ENCODE peak calls at places on chromosome 19, in nine cellular contexts. D is kidney; O is GM23338; R is adrenal gland; Y is ascending aorta; T is tibial artery; Q is Peyer's patch; B is CD4-positive, alpha-beta memory T cell; E is stomach. L is an unnamed sample.

GRCh38 chr19:6276447-6276846 is 3.3 kb downstream of the MLLT1 start:
- DNase-seq in O (no peak), R (peak; percentile 73), B (no peak), E (no peak), T (peak; percentile 88), Q (peak; percentile 72), Y (no peak), D (peak; percentile 93), L (no peak)

GRCh38 chr19:3532154-3533019 is 6.6 kb upstream of the TEKTIP1 start:
- DNase-seq in T (no peak), Q (no peak), B (no peak), E (no peak), Y (no peak), R (no peak), O (no peak), D (no peak), L (no peak)

GRCh38 chr19:6995054-6995453 is 26.2 kb downstream of the MBD3L2B start:
- DNase-seq in D (no peak), O (no peak), T (no peak), Y (no peak), B (no peak), R (no peak), E (no peak), Q (no peak), L (no peak)

GRCh38 chr19:38970664-38971532 is 4.6 kb downstream of the FBXO17 start:
- DNase-seq in Y (no peak), O (no peak), T (no peak), E (no peak), R (no peak), B (no peak), D (no peak), Q (no peak), L (no peak)

GRCh38 chr19:13164370-13165090 is 14.3 kb downstream of the IER2 start:
- DNase-seq in Y (no peak), Q (peak; percentile 70), D (peak; percentile 91), R (peak; percentile 75), B (peak; percentile 28), T (peak; percentile 72), O (peak; percentile 99), E (peak; percentile 47), L (no peak)

GRCh38 chr19:52789440-52789839 is 2.8 kb upstream of the ZNF600 start:
- DNase-seq in Q (no peak), Y (no peak), O (no peak), T (no peak), E (no peak), D (no peak), B (no peak), R (no peak), L (no peak)

GRCh38 chr19:49342291-49342721 is 7.1 kb downstream of the CD37 start:
- DNase-seq in Q (peak; percentile 45), Y (no peak), T (peak; percentile 61), D (no peak), B (no peak), R (no peak), E (no peak), O (no peak), L (no peak)

GRCh38 chr19:49997709-49998108 is 27.5 kb downstream of the VRK3 start:
- DNase-seq in T (no peak), R (no peak), E (no peak), Y (no peak), Q (no peak), B (peak; percentile 6), D (no peak), O (peak; percentile 85), L (no peak)

GRCh38 chr19:48799358-48800300 is 11.2 kb downstream of the BCAT2 start:
- DNase-seq in E (no peak), B (no peak), R (no peak), T (no peak), D (no peak), O (no peak), Y (no peak), Q (no peak), L (no peak)

GRCh38 chr19:6963937-6964336 is 57.3 kb downstream of the MBD3L2B start:
- DNase-seq in O (peak; percentile 4), D (no peak), Y (no peak), R (no peak), Q (peak; percentile 56), E (no peak), T (no peak), B (peak; percentile 15), L (peak; percentile 31)

GRCh38 chr19:21101511-21102242 is 19.7 kb downstream of the ZNF714 start:
- DNase-seq in Y (no peak), T (no peak), B (no peak), E (no peak), Q (no peak), O (no peak), R (no peak), D (no peak), L (no peak)

GRCh38 chr19:58581227-58582141 is 8.3 kb upstream of the MZF1 start:
- DNase-seq in Y (peak; percentile 49), B (peak; percentile 88), T (peak; percentile 92), Q (peak; percentile 92), O (peak; percentile 96), D (peak; percentile 92), R (peak; percentile 95), E (peak; percentile 89), L (peak; percentile 81)

GRCh38 chr19:51124729-51125128 is at the start of gene SIGLEC9:
- DNase-seq in Q (peak; percentile 54), D (no peak), R (peak; percentile 85), Y (no peak), B (no peak), T (peak; percentile 75), O (no peak), E (no peak), L (no peak)

GRCh38 chr19:35348909-35349611 is 1.4 kb downstream of the FFAR1 start:
- DNase-seq in B (no peak), D (peak; percentile 59), Q (peak; percentile 50), R (peak; percentile 52), T (peak; percentile 40), E (no peak), O (peak; percentile 34), Y (no peak), L (no peak)
- H3K27ac ChIP-seq in B (no peak overlapping the region), D (no peak overlapping the region), Q (no peak overlapping the region), R (no peak overlapping the region), T (no peak overlapping the region), E (no peak overlapping the region), O (no peak overlapping the region), Y (no peak overlapping the region), L (no peak overlapping the region)

DNA sequence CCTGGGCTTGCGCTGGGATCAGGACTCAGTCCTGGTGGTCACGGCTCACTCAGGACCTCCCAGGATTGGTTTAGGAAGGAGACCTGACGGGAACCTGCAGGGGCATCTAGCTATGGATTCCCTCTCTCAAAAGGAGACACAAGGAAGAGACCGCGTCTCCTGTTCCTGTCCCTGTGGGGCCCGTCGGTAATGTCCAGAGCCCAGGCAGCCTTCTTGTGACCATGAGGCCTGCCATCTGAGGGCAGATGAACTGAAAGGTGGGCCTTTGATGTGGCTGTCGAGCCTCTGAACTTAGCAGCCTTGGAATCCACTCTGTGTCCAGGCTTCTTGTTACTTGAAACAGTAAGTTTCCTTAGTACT is 31.5 kb upstream of the MIER2 start:
- DNase-seq in Y (no peak), O (no peak), T (no peak), E (no peak), B (no peak), R (no peak), D (no peak), Q (no peak), L (no peak)
- H3K4me3 ChIP-seq in Y (no peak overlapping the region), O (no peak overlapping the region), T (no peak overlapping the region), E (no peak overlapping the region), B (no peak overlapping the region), R (no peak overlapping the region), D (no peak overlapping the region), Q (no peak overlapping the region), L (no peak overlapping the region)

DNA sequence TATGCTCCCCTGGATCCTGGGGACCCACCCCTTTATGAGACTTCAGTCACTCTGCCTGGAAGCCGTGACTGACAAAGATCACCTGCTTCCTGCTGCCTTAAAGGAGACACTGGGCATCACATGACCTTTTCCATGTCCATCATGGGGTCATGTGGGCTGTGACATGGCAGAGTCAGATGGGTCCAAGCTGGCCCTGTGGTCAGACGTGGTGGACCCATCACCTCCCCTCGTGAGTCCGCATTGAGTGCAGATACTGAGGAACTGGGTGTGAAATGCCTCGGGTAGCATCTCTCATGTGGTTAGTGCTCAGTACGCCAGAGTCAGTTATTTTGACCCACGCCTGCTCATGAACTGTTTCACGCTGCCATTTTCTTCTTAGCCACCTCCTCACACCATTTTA is 27.1 kb downstream of the NKPD1 start:
- DNase-seq in B (no peak), Y (no peak), D (no peak), R (no peak), E (no peak), O (no peak), T (no peak), Q (no peak), L (no peak)
- H3K27ac ChIP-seq in B (no peak overlapping the region), Y (no peak overlapping the region), D (no peak overlapping the region), R (no peak overlapping the region), E (no peak overlapping the region), O (no peak overlapping the region), T (no peak overlapping the region), Q (no peak overlapping the region), L (no peak overlapping the region)

GRCh38 chr19:15108845-15109767 is 1.9 kb downstream of the SYDE1 start:
- DNase-seq in E (no peak), R (no peak), Y (no peak), O (no peak), T (no peak), B (no peak), D (no peak), Q (no peak), L (no peak)

GRCh38 chr19:15105044-15105443 is 2.2 kb upstream of the SYDE1 start:
- DNase-seq in B (no peak), Q (no peak), R (no peak), E (no peak), T (no peak), Y (no peak), O (no peak), D (no peak), L (no peak)

GRCh38 chr19:15108145-15108844 is 1.1 kb downstream of the SYDE1 start:
- DNase-seq in Y (no peak), T (no peak), R (no peak), D (no peak), O (peak; percentile 55), E (no peak), B (no peak), Q (no peak), L (no peak)

GRCh38 chr19:15109768-15110417 is 2.7 kb downstream of the SYDE1 start:
- DNase-seq in O (no peak), Q (no peak), T (no peak), Y (no peak), D (no peak), E (no peak), B (no peak), R (no peak), L (no peak)

GRCh38 chr19:15107056-15108010 is at the start of gene SYDE1:
- DNase-seq in O (peak; percentile 92), Y (no peak), D (peak; percentile 89), R (no peak), Q (no peak), E (no peak), T (peak; percentile 80), B (no peak), L (no peak)
- H3K4me3 ChIP-seq in O (peak within 1 kb of the TSS; percentile 91), Y (peak within 1 kb of the TSS; percentile 95), D (peak within 1 kb of the TSS; percentile 84), R (no peak within 1 kb of the TSS), Q (peak within 1 kb of the TSS; percentile 78), E (peak within 1 kb of the TSS; percentile 75), T (peak within 1 kb of the TSS; percentile 99), B (no peak within 1 kb of the TSS), L (peak within 1 kb of the TSS; percentile 27)

DNA sequence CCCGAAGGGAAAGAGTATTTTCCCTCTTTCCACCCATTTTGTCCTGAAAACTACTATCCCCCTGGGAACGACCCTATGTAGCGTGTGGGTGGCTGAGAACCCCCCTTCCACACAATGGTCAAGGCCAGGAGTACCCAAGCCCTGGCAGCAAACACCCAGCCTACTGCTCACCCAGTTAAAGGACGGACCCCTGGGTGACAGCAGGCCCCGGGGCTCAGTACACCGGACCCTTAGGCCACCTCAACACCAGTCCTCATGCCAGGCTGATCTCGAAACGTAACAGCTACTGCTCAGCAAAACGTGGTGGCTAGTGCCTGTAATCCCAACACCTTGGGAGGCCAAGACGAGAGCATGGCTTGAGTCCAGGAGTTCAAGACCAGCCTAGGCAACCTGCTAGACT is 1.4 kb downstream of the ANKRD27 start:
- DNase-seq in Q (no peak), T (no peak), D (peak; percentile 57), B (no peak), Y (no peak), R (no peak), O (no peak), E (no peak), L (no peak)
- H3K27ac ChIP-seq in Q (no peak overlapping the region), T (no peak overlapping the region), D (no peak overlapping the region), B (no peak overlapping the region), Y (no peak overlapping the region), R (no peak overlapping the region), O (no peak overlapping the region), E (no peak overlapping the region), L (no peak overlapping the region)

L was measured in naive thymus-derived CD4-positive, alpha-beta T cell.